ENCODE peak calls at places on chromosome 5, in four cellular contexts. X is heart right ventricle, Z is pancreas, R is mesendoderm. P is an unnamed sample.
A peak's percentile ranks its signal among the peaks of the same experiment; 100 is the strongest.

GRCh38 chr5:16656561-16657191 is 39.9 kb upstream of the RETREG1 start:
- DNase-seq in X (no peak), Z (no peak), R (no peak), P (no peak)

GRCh38 chr5:173868096-173868879 is 19.9 kb upstream of the CPEB4 start:
- DNase-seq in X (no peak), Z (no peak), R (peak; percentile 87), P (no peak)

GRCh38 chr5:176697929-176698520 is 50.7 kb downstream of the TSPAN17 start:
- DNase-seq in X (no peak), Z (no peak), R (peak; percentile 51), P (no peak)

GRCh38 chr5:39420482-39421145 is 4.2 kb downstream of the DAB2 start:
- DNase-seq in X (peak; percentile 40), Z (no peak), R (peak; percentile 65), P (peak; percentile 88)

GRCh38 chr5:71887680-71888079 is 168.6 kb downstream of the CARTPT start:
- DNase-seq in X (no peak), Z (no peak), R (peak; percentile 89), P (no peak)

GRCh38 chr5:146447734-146448380 is 724 bp downstream of the TCERG1 start:
- DNase-seq in X (no peak), Z (no peak), R (peak; percentile 67), P (no peak)

GRCh38 chr5:181189363-181189961 is 15.5 kb downstream of the TRIM7 start:
- DNase-seq in X (peak; percentile 55), Z (no peak), R (no peak), P (peak; percentile 84)

GRCh38 chr5:181261320-181262085 is 560 bp upstream of the TRIM52 start:
- DNase-seq in X (peak; percentile 71), Z (peak; percentile 65), R (peak; percentile 90), P (peak; percentile 84)

GRCh38 chr5:1910861-1911772 is 28.4 kb upstream of the IRX4 start:
- DNase-seq in X (no peak), Z (no peak), R (no peak), P (no peak)

GRCh38 chr5:175734501-175734900 is 76.6 kb downstream of the HRH2 start:
- DNase-seq in X (no peak), Z (no peak), R (no peak), P (no peak)

GRCh38 chr5:9513825-9514224 is 32.0 kb downstream of the SEMA5A start:
- DNase-seq in X (no peak), Z (no peak), R (peak; percentile 68), P (no peak)

GRCh38 chr5:119393201-119393691 is 37.4 kb downstream of the TNFAIP8 start:
- DNase-seq in X (no peak), Z (no peak), R (no peak), P (no peak)

GRCh38 chr5:13566903-13567339 is 377.6 kb downstream of the DNAH5 start:
- DNase-seq in X (no peak), Z (no peak), R (peak; percentile 13), P (no peak)

GRCh38 chr5:35851282-35851681 is 5.4 kb upstream of the IL7R start:
- DNase-seq in X (no peak), Z (no peak), R (peak; percentile 29), P (no peak)

GRCh38 chr5:180090769-180091546 is 19.4 kb upstream of the RNF130 start:
- DNase-seq in X (no peak), Z (peak; percentile 57), R (peak; percentile 93), P (no peak)

GRCh38 chr5:59856324-59856723 is 37.2 kb downstream of the PDE4D start:
- DNase-seq in X (no peak), Z (no peak), R (no peak), P (no peak)

GRCh38 chr5:38297830-38298608 is 39.7 kb downstream of the EGFLAM start:
- DNase-seq in X (no peak), Z (no peak), R (no peak), P (no peak)
- H3K36me3 ChIP-seq in X (no peaks in the 10 kb centered on the region), Z (no peaks in the 10 kb centered on the region), R (no peaks in the 10 kb centered on the region), P (no peaks in the 10 kb centered on the region)

DNA sequence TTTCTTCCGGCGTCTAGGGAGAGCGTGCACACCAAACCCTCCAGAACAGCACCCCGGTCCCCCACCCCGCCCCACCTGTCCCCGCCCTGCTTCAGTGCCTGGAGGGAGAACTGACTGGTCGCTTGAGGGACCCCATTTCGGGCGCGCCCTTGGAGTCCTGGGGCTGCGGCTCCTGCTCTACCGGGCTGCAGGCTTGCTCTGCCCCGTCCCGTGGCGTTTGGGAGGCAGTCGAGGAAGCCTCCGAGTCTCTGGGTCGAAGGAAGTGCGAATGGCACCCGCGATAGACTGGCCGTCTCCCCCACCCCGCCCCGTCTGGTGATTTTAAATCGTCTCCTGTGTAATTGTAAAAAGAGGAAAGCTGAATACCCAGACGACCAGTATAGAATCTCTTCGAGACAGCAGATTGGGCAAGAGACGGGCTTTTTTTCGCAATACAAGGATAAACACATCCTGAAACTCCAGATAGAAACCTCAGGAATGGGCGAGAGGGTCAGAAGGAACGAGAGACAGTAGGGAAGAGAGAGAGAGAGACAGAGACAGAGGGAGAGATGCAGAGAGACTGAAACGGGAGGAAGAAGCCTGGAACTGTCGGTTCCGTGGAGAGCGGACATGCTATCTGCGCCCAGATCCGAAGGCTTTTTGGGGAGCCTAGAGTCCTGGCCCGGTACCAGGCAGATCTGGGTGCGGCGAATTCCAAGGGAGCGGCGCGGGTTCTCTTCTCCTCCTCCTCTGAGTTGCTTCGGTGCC is 9.9 kb downstream of the PRDM6 start:
- DNase-seq in X (no peak), Z (no peak), R (peak; percentile 18), P (peak; percentile 76)
- H3K4me3 ChIP-seq in X (peak overlapping the region; percentile 16), Z (peak overlapping the region; percentile 39), R (no peak overlapping the region), P (peak overlapping the region; percentile 78)

GRCh38 chr5:41003670-41004376 is 67.3 kb downstream of the MROH2B start:
- DNase-seq in X (no peak), Z (no peak), R (no peak), P (no peak)
- H3K36me3 ChIP-seq in X (no peaks in the 10 kb centered on the region), Z (no peaks in the 10 kb centered on the region), R (no peaks in the 10 kb centered on the region), P (no peaks in the 10 kb centered on the region)

GRCh38 chr5:88886252-88886651 is 3.3 kb upstream of the MEF2C start:
- DNase-seq in X (no peak), Z (no peak), R (no peak), P (no peak)
- H3K4me3 ChIP-seq in X (peak overlapping the region; percentile 17), Z (no peak overlapping the region), R (no peak overlapping the region), P (peak overlapping the region; percentile 53)

GRCh38 chr5:37842048-37842447 is 2.2 kb upstream of the GDNF start:
- DNase-seq in X (no peak), Z (no peak), R (no peak), P (no peak)
- H3K36me3 ChIP-seq in X (no peaks in the 10 kb centered on the region), Z (no peaks in the 10 kb centered on the region), R (no peaks in the 10 kb centered on the region), P (no peaks in the 10 kb centered on the region)